ENCODE peak calls at places on chromosomes 11 and 22, in five cellular contexts. J, R, L, X and E are unnamed samples.
A peak's percentile ranks its signal among the peaks of the same experiment; 100 is the strongest.

GRCh38 chr22:38788846-38789245 is 5.1 kb downstream of the DNAL4 start:
- DNase-seq in J (no peak), R (peak; percentile 55), L (no peak), X (no peak), E (no peak)

GRCh38 chr22:39181778-39182177 is 29.3 kb upstream of the CBX7 start:
- DNase-seq in J (no peak), R (no peak), L (no peak), X (no peak), E (no peak)

GRCh38 chr11:117315285-117316196 is 515 bp downstream of the BACE1 start:
- DNase-seq in J (no peak), R (no peak), L (no peak), X (no peak), E (no peak)

GRCh38 chr11:106242723-106243405 is 165.4 kb downstream of the AASDHPPT start:
- DNase-seq in J (no peak), R (no peak), L (no peak), X (no peak), E (no peak)

GRCh38 chr22:30114356-30114755 is 34.1 kb downstream of the HORMAD2 start:
- DNase-seq in J (no peak), R (no peak), L (no peak), X (no peak), E (no peak)

GRCh38 chr11:97019305-97019704 is 629.5 kb downstream of the JRKL start:
- DNase-seq in J (no peak), R (no peak), L (no peak), X (no peak), E (no peak)

GRCh38 chr11:122123258-122123929 is 7.4 kb upstream of the BLID start:
- DNase-seq in J (no peak), R (no peak), L (no peak), X (no peak), E (no peak)

GRCh38 chr11:86449993-86450629 is 75.4 kb downstream of the CCDC81 start:
- DNase-seq in J (no peak), R (no peak), L (no peak), X (no peak), E (no peak)

GRCh38 chr22:36111316-36111715 is 49.2 kb downstream of the APOL3 start:
- DNase-seq in J (no peak), R (no peak), L (no peak), X (no peak), E (no peak)

GRCh38 chr22:30876221-30876751 is 92.3 kb downstream of the MORC2 start:
- DNase-seq in J (no peak), R (peak; percentile 41), L (no peak), X (no peak), E (no peak)

GRCh38 chr11:109641549-109641948 is 219.6 kb downstream of the C11orf87 start:
- DNase-seq in J (no peak), R (no peak), L (no peak), X (peak; percentile 3), E (no peak)

GRCh38 chr11:2774173-2775082 is 74.6 kb upstream of the KCNQ1OT1 start:
- DNase-seq in J (no peak), R (no peak), L (no peak), X (no peak), E (no peak)

GRCh38 chr11:111983187-111983986 is 41.8 kb upstream of the DLAT start:
- DNase-seq in J (no peak), R (no peak), L (peak; percentile 62), X (peak; percentile 91), E (peak; percentile 98)

GRCh38 chr11:21641839-21642238 is 551.0 kb upstream of the ANO5 start:
- DNase-seq in J (no peak), R (no peak), L (no peak), X (no peak), E (no peak)

GRCh38 chr11:2474059-2474901 is 29.5 kb downstream of the KCNQ1 start:
- DNase-seq in J (no peak), R (no peak), L (no peak), X (no peak), E (no peak)

GRCh38 chr11:4539603-4540219 is 5.3 kb upstream of the OR52M1 start:
- DNase-seq in J (no peak), R (peak; percentile 18), L (peak; percentile 82), X (peak; percentile 18), E (peak; percentile 9)

GRCh38 chr11:119427279-119427678 is 4.3 kb upstream of the THY1 start:
- DNase-seq in J (no peak), R (no peak), L (no peak), X (no peak), E (no peak)

GRCh38 chr22:22721681-22722309 is 77.4 kb downstream of the GGTLC2 start:
- DNase-seq in J (peak; percentile 55), R (no peak), L (no peak), X (no peak), E (no peak)

GRCh38 chr11:77650165-77650564 is 12.6 kb upstream of the CLNS1A start:
- DNase-seq in J (no peak), R (no peak), L (no peak), X (no peak), E (no peak)

GRCh38 chr11:84906995-84907394 is 720.1 kb downstream of the DLG2 start:
- DNase-seq in J (no peak), R (no peak), L (no peak), X (no peak), E (no peak)

GRCh38 chr11:83583953-83584352 is 297.8 kb upstream of the CCDC90B start:
- DNase-seq in J (peak; percentile 56), R (no peak), L (no peak), X (no peak), E (no peak)

GRCh38 chr11:23765862-23766261 is 731.0 kb upstream of the LUZP2 start:
- DNase-seq in J (no peak), R (no peak), L (no peak), X (no peak), E (no peak)

GRCh38 chr11:22244986-22245592 is 52.2 kb downstream of the ANO5 start:
- DNase-seq in J (no peak), R (peak; percentile 18), L (no peak), X (peak; percentile 20), E (peak; percentile 63)

GRCh38 chr11:76120513-76121081 is 85.7 kb downstream of the WNT11 start:
- DNase-seq in J (no peak), R (no peak), L (no peak), X (no peak), E (no peak)

GRCh38 chr11:10307411-10308207 is 2.7 kb downstream of the ADM start:
- DNase-seq in J (peak; percentile 60), R (peak; percentile 91), L (peak; percentile 93), X (peak; percentile 71), E (peak; percentile 83)

GRCh38 chr11:80451105-80451504 is 1010.3 kb upstream of the TENM4 start:
- DNase-seq in J (no peak), R (no peak), L (no peak), X (no peak), E (no peak)

GRCh38 chr11:2418961-2419360 is 18.4 kb downstream of the TSSC4 start:
- DNase-seq in J (no peak), R (no peak), L (no peak), X (no peak), E (no peak)

GRCh38 chr22:30305519-30305905 is 16.2 kb upstream of the CASTOR1 start:
- DNase-seq in J (peak; percentile 59), R (no peak), L (no peak), X (no peak), E (no peak)

GRCh38 chr22:39276461-39277134 is 31.8 kb upstream of the PDGFB start:
- DNase-seq in J (no peak), R (no peak), L (no peak), X (no peak), E (no peak)

GRCh38 chr11:35953081-35953480 is 9.2 kb downstream of the LDLRAD3 start:
- DNase-seq in J (no peak), R (peak; percentile 56), L (no peak), X (no peak), E (peak; percentile 62)

GRCh38 chr11:4551346-4551979 is 6.5 kb downstream of the OR52M1 start:
- DNase-seq in J (no peak), R (peak; percentile 5), L (no peak), X (peak; percentile 7), E (no peak)

GRCh38 chr11:45805305-45806071 is 539 bp downstream of the SLC35C1 start:
- DNase-seq in J (no peak), R (no peak), L (peak; percentile 66), X (peak; percentile 44), E (peak; percentile 38)

GRCh38 chr11:13249992-13250391 is 27.6 kb upstream of the BMAL1 start:
- DNase-seq in J (no peak), R (no peak), L (no peak), X (no peak), E (no peak)

GRCh38 chr22:37433786-37434185 is 6.5 kb upstream of the ELFN2 start:
- DNase-seq in J (no peak), R (no peak), L (no peak), X (no peak), E (no peak)
- TF ChIP-seq JUND in J (no peak), R (no peak), L (no peak), X (no peak), E (no peak)

GRCh38 chr11:16806791-16807190 is 68.3 kb downstream of the C11orf58 start:
- DNase-seq in J (no peak), R (no peak), L (no peak), X (no peak), E (no peak)
- TF ChIP-seq JUND in J (no peak), R (no peak), L (no peak), X (no peak), E (no peak)

DNA sequence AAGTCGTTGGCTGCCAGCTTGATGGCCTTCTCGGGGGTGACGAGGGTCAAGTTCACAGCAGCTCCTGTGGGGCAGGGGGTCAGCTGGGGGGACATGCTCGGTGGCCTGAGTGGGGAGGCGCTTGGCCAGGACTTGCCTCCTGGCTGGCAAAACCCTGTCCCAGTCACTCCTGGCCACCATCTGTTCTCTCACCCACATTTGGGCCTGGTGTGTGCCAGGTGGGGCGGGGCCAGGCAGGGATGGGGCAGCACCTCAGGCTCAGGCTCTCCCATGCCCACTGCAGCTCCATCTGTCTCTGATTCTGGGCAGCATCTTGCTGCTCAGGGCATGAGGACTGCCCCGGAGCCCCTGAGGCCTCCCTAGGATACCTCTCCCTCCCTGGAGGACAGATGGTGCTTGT is 3.7 kb upstream of the CEND1 start:
- DNase-seq in J (no peak), R (no peak), L (no peak), X (no peak), E (no peak)
- TF ChIP-seq JUND in J (no peak), R (no peak), L (no peak), X (no peak), E (no peak)

GRCh38 chr11:132402056-132402684 is 1031.8 kb downstream of the NTM start:
- DNase-seq in J (peak; percentile 24), R (peak; percentile 69), L (peak; percentile 64), X (no peak), E (no peak)

GRCh38 chr11:132410383-132410782 is 1040.0 kb downstream of the NTM start:
- DNase-seq in J (no peak), R (no peak), L (no peak), X (no peak), E (no peak)

GRCh38 chr11:132409591-132410375 is 1039.4 kb downstream of the NTM start:
- DNase-seq in J (no peak), R (no peak), L (no peak), X (no peak), E (no peak)

GRCh38 chr11:132408877-132409276 is 1038.5 kb downstream of the NTM start:
- DNase-seq in J (peak; percentile 36), R (no peak), L (no peak), X (no peak), E (no peak)

DNA sequence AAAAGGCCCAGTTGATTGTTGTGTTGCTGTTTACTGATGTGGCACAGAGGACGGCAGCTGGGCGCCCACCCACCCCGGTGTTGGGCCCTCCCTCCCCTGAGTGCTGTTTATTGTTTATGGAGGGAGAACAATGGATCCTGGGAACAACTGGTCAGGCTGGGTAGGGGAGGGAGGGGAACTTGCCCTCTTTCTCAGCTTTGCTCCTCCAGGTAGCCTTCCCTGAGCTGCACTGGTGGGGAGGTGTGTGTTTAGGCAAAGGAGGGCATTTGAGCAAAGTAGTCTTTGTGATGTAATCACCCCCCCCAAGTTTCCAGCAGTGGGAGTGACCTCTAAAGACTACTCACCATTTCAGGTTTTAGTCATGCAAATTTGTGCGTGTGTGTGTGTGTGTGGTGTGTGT is 1035.3 kb downstream of the NTM start:
- DNase-seq in J (no peak), R (no peak), L (peak; percentile 55), X (no peak), E (no peak)
- TF ChIP-seq JUND in J (no peak), R (no peak), L (no peak), X (no peak), E (no peak)